ENCODE peak calls at places on chromosomes 12 and 14, in four cellular contexts. One of them, this sample, is unnamed.

GRCh38 chr12:5078423-5078822 is 34.7 kb downstream of the KCNA5 start:
- DNase-seq in activated CD4-positive, alpha-beta T cell treated with anti-CD3 and anti-CD28 coated beads, Interleukin-2, amount 10 ng/mL, durations not matched to agents 7 days and 5 days: no peak
- DNase-seq in cardiac fibroblast: no peak
- DNase-seq in fibroblast of the conjunctiva: no peak
- DNase-seq in this sample: no peak

GRCh38 chr14:77139540-77140342 is 1.9 kb downstream of the ZDHHC22 start:
- DNase-seq in fibroblast of the conjunctiva: no peak
- DNase-seq in cardiac fibroblast: no peak
- DNase-seq in activated CD4-positive, alpha-beta T cell treated with anti-CD3 and anti-CD28 coated beads, Interleukin-2, amount 10 ng/mL, durations not matched to agents 7 days and 5 days: peak
- DNase-seq in this sample: peak

GRCh38 chr14:58815046-58815701 is 177.4 kb downstream of the DACT1 start:
- DNase-seq in cardiac fibroblast: peak
- DNase-seq in activated CD4-positive, alpha-beta T cell treated with anti-CD3 and anti-CD28 coated beads, Interleukin-2, amount 10 ng/mL, durations not matched to agents 7 days and 5 days: no peak
- DNase-seq in fibroblast of the conjunctiva: no peak
- DNase-seq in this sample: no peak

GRCh38 chr14:48430805-48431204 is 755.4 kb upstream of the MDGA2 start:
- DNase-seq in fibroblast of the conjunctiva: no peak
- DNase-seq in cardiac fibroblast: no peak
- DNase-seq in activated CD4-positive, alpha-beta T cell treated with anti-CD3 and anti-CD28 coated beads, Interleukin-2, amount 10 ng/mL, durations not matched to agents 7 days and 5 days: no peak
- DNase-seq in this sample: no peak

GRCh38 chr12:109946505-109946904 is 46.4 kb downstream of the TCHP start:
- DNase-seq in activated CD4-positive, alpha-beta T cell treated with anti-CD3 and anti-CD28 coated beads, Interleukin-2, amount 10 ng/mL, durations not matched to agents 7 days and 5 days: no peak
- DNase-seq in fibroblast of the conjunctiva: no peak
- DNase-seq in cardiac fibroblast: peak
- DNase-seq in this sample: no peak

GRCh38 chr12:114920828-114921579 is 237.0 kb upstream of the TBX3 start:
- DNase-seq in activated CD4-positive, alpha-beta T cell treated with anti-CD3 and anti-CD28 coated beads, Interleukin-2, amount 10 ng/mL, durations not matched to agents 7 days and 5 days: no peak
- DNase-seq in fibroblast of the conjunctiva: no peak
- DNase-seq in cardiac fibroblast: peak
- DNase-seq in this sample: no peak

GRCh38 chr14:77557391-77557790 is 58.8 kb upstream of the ISM2 start:
- DNase-seq in cardiac fibroblast: no peak
- DNase-seq in fibroblast of the conjunctiva: no peak
- DNase-seq in activated CD4-positive, alpha-beta T cell treated with anti-CD3 and anti-CD28 coated beads, Interleukin-2, amount 10 ng/mL, durations not matched to agents 7 days and 5 days: no peak
- DNase-seq in this sample: no peak

GRCh38 chr12:58310828-58311273 is 369.5 kb downstream of the ATP23 start:
- DNase-seq in fibroblast of the conjunctiva: peak
- DNase-seq in cardiac fibroblast: peak
- DNase-seq in activated CD4-positive, alpha-beta T cell treated with anti-CD3 and anti-CD28 coated beads, Interleukin-2, amount 10 ng/mL, durations not matched to agents 7 days and 5 days: no peak
- DNase-seq in this sample: peak

GRCh38 chr14:55386037-55386798 is 25.4 kb downstream of the ATG14 start:
- DNase-seq in cardiac fibroblast: no peak
- DNase-seq in fibroblast of the conjunctiva: no peak
- DNase-seq in activated CD4-positive, alpha-beta T cell treated with anti-CD3 and anti-CD28 coated beads, Interleukin-2, amount 10 ng/mL, durations not matched to agents 7 days and 5 days: peak
- DNase-seq in this sample: no peak

GRCh38 chr12:88063375-88063774 is 34.2 kb upstream of the C12orf50 start:
- DNase-seq in cardiac fibroblast: peak
- DNase-seq in activated CD4-positive, alpha-beta T cell treated with anti-CD3 and anti-CD28 coated beads, Interleukin-2, amount 10 ng/mL, durations not matched to agents 7 days and 5 days: no peak
- DNase-seq in fibroblast of the conjunctiva: no peak
- DNase-seq in this sample: no peak

GRCh38 chr14:55701638-55702037 is 121.6 kb downstream of the KTN1 start:
- DNase-seq in cardiac fibroblast: no peak
- DNase-seq in activated CD4-positive, alpha-beta T cell treated with anti-CD3 and anti-CD28 coated beads, Interleukin-2, amount 10 ng/mL, durations not matched to agents 7 days and 5 days: no peak
- DNase-seq in fibroblast of the conjunctiva: no peak
- DNase-seq in this sample: no peak

GRCh38 chr12:49537709-49538601 is 875 bp upstream of the KCNH3 start:
- DNase-seq in fibroblast of the conjunctiva: no peak
- DNase-seq in cardiac fibroblast: no peak
- DNase-seq in activated CD4-positive, alpha-beta T cell treated with anti-CD3 and anti-CD28 coated beads, Interleukin-2, amount 10 ng/mL, durations not matched to agents 7 days and 5 days: no peak
- DNase-seq in this sample: no peak

GRCh38 chr12:64219135-64219534 is 3.0 kb downstream of the KICS2 start:
- DNase-seq in fibroblast of the conjunctiva: no peak
- DNase-seq in cardiac fibroblast: no peak
- DNase-seq in activated CD4-positive, alpha-beta T cell treated with anti-CD3 and anti-CD28 coated beads, Interleukin-2, amount 10 ng/mL, durations not matched to agents 7 days and 5 days: no peak
- DNase-seq in this sample: no peak

GRCh38 chr12:57764662-57765002 is 2.2 kb downstream of the CYP27B1 start:
- DNase-seq in cardiac fibroblast: no peak
- DNase-seq in activated CD4-positive, alpha-beta T cell treated with anti-CD3 and anti-CD28 coated beads, Interleukin-2, amount 10 ng/mL, durations not matched to agents 7 days and 5 days: no peak
- DNase-seq in fibroblast of the conjunctiva: no peak
- DNase-seq in this sample: no peak